ENCODE peak calls at places on chromosomes 3 and 15, in seven cellular contexts. One of them, this sample, is unnamed.

GRCh38 chr3:122661633-122662032 is 19.0 kb upstream of the PARP14 start:
- DNase-seq in HT-29: no peak
- DNase-seq in activated T-cell treated with anti-CD3 and anti-CD28 coated beads for 1 hour: no peak
- DNase-seq in GM23248: no peak
- DNase-seq in left colon: no peak
- DNase-seq in esophagus squamous epithelium: no peak
- DNase-seq in NCI-H524: no peak
- DNase-seq in this sample: no peak

GRCh38 chr3:30945291-30945690 is 50.8 kb upstream of the GADL1 start:
- DNase-seq in esophagus squamous epithelium: no peak
- DNase-seq in GM23248: peak
- DNase-seq in left colon: no peak
- DNase-seq in NCI-H524: no peak
- DNase-seq in activated T-cell treated with anti-CD3 and anti-CD28 coated beads for 1 hour: no peak
- DNase-seq in HT-29: no peak
- DNase-seq in this sample: no peak

GRCh38 chr3:34882764-34883163 is 756.6 kb upstream of the ARPP21 start:
- DNase-seq in esophagus squamous epithelium: no peak
- DNase-seq in HT-29: no peak
- DNase-seq in GM23248: no peak
- DNase-seq in left colon: no peak
- DNase-seq in activated T-cell treated with anti-CD3 and anti-CD28 coated beads for 1 hour: no peak
- DNase-seq in NCI-H524: peak
- DNase-seq in this sample: no peak

GRCh38 chr3:64144241-64144900 is 80.9 kb downstream of the PRICKLE2 start:
- DNase-seq in NCI-H524: peak
- DNase-seq in left colon: no peak
- DNase-seq in activated T-cell treated with anti-CD3 and anti-CD28 coated beads for 1 hour: no peak
- DNase-seq in esophagus squamous epithelium: no peak
- DNase-seq in GM23248: no peak
- DNase-seq in HT-29: no peak
- DNase-seq in this sample: no peak

GRCh38 chr3:80612366-80612765 is 844.6 kb upstream of the ROBO1 start:
- DNase-seq in left colon: no peak
- DNase-seq in activated T-cell treated with anti-CD3 and anti-CD28 coated beads for 1 hour: no peak
- DNase-seq in HT-29: no peak
- DNase-seq in esophagus squamous epithelium: no peak
- DNase-seq in GM23248: no peak
- DNase-seq in NCI-H524: no peak
- DNase-seq in this sample: no peak

GRCh38 chr15:80455051-80455648 is 51.0 kb downstream of the ARNT2 start:
- DNase-seq in HT-29: no peak
- DNase-seq in NCI-H524: no peak
- DNase-seq in left colon: no peak
- DNase-seq in esophagus squamous epithelium: no peak
- DNase-seq in activated T-cell treated with anti-CD3 and anti-CD28 coated beads for 1 hour: no peak
- DNase-seq in GM23248: peak
- DNase-seq in this sample: no peak

GRCh38 chr15:83380026-83380425 is 67.1 kb upstream of the SH3GL3 start:
- DNase-seq in esophagus squamous epithelium: no peak
- DNase-seq in NCI-H524: no peak
- DNase-seq in GM23248: peak
- DNase-seq in HT-29: no peak
- DNase-seq in left colon: no peak
- DNase-seq in activated T-cell treated with anti-CD3 and anti-CD28 coated beads for 1 hour: no peak
- DNase-seq in this sample: no peak

GRCh38 chr15:83503595-83504364 is 56.6 kb downstream of the SH3GL3 start:
- DNase-seq in NCI-H524: no peak
- DNase-seq in left colon: no peak
- DNase-seq in HT-29: no peak
- DNase-seq in esophagus squamous epithelium: no peak
- DNase-seq in GM23248: no peak
- DNase-seq in activated T-cell treated with anti-CD3 and anti-CD28 coated beads for 1 hour: no peak
- DNase-seq in this sample: no peak

GRCh38 chr15:49227602-49228001 is 57.6 kb downstream of the GALK2 start:
- DNase-seq in left colon: no peak
- DNase-seq in NCI-H524: no peak
- DNase-seq in esophagus squamous epithelium: no peak
- DNase-seq in HT-29: no peak
- DNase-seq in activated T-cell treated with anti-CD3 and anti-CD28 coated beads for 1 hour: no peak
- DNase-seq in GM23248: no peak
- DNase-seq in this sample: no peak

GRCh38 chr15:83092309-83092976 is 15.0 kb upstream of the TM6SF1 start:
- DNase-seq in HT-29: no peak
- DNase-seq in NCI-H524: no peak
- DNase-seq in esophagus squamous epithelium: peak
- DNase-seq in activated T-cell treated with anti-CD3 and anti-CD28 coated beads for 1 hour: no peak
- DNase-seq in left colon: peak
- DNase-seq in GM23248: peak
- DNase-seq in this sample: no peak

GRCh38 chr3:51622868-51623267 is 48.2 kb upstream of the TEX264 start:
- DNase-seq in activated T-cell treated with anti-CD3 and anti-CD28 coated beads for 1 hour: no peak
- DNase-seq in NCI-H524: peak
- DNase-seq in left colon: no peak
- DNase-seq in esophagus squamous epithelium: no peak
- DNase-seq in HT-29: no peak
- DNase-seq in GM23248: peak
- DNase-seq in this sample: no peak

GRCh38 chr15:92429378-92430066 is 35.8 kb downstream of the ST8SIA2 start:
- DNase-seq in left colon: no peak
- DNase-seq in esophagus squamous epithelium: no peak
- DNase-seq in activated T-cell treated with anti-CD3 and anti-CD28 coated beads for 1 hour: no peak
- DNase-seq in GM23248: peak
- DNase-seq in NCI-H524: peak
- DNase-seq in HT-29: peak
- DNase-seq in this sample: no peak

GRCh38 chr3:124529826-124530571 is 200.3 kb upstream of the UMPS start:
- DNase-seq in NCI-H524: no peak
- DNase-seq in esophagus squamous epithelium: no peak
- DNase-seq in HT-29: peak
- DNase-seq in left colon: no peak
- DNase-seq in activated T-cell treated with anti-CD3 and anti-CD28 coated beads for 1 hour: no peak
- DNase-seq in GM23248: peak
- DNase-seq in this sample: no peak

GRCh38 chr3:37753428-37753827 is 108.3 kb upstream of the CTDSPL start:
- DNase-seq in activated T-cell treated with anti-CD3 and anti-CD28 coated beads for 1 hour: no peak
- DNase-seq in esophagus squamous epithelium: no peak
- DNase-seq in left colon: no peak
- DNase-seq in GM23248: no peak
- DNase-seq in NCI-H524: peak
- DNase-seq in HT-29: no peak
- DNase-seq in this sample: no peak

GRCh38 chr15:25727867-25728600 is 135.1 kb downstream of the ATP10A start:
- DNase-seq in NCI-H524: no peak
- DNase-seq in left colon: no peak
- DNase-seq in esophagus squamous epithelium: no peak
- DNase-seq in GM23248: no peak
- DNase-seq in activated T-cell treated with anti-CD3 and anti-CD28 coated beads for 1 hour: no peak
- DNase-seq in HT-29: no peak
- DNase-seq in this sample: no peak

GRCh38 chr15:42728562-42728961 is 8.4 kb downstream of the CDAN1 start:
- DNase-seq in GM23248: no peak
- DNase-seq in HT-29: no peak
- DNase-seq in esophagus squamous epithelium: no peak
- DNase-seq in activated T-cell treated with anti-CD3 and anti-CD28 coated beads for 1 hour: no peak
- DNase-seq in left colon: no peak
- DNase-seq in NCI-H524: peak
- DNase-seq in this sample: no peak

GRCh38 chr3:23611737-23612295 is 193.9 kb upstream of the UBE2E1 start:
- DNase-seq in HT-29: no peak
- DNase-seq in GM23248: peak
- DNase-seq in left colon: peak
- DNase-seq in activated T-cell treated with anti-CD3 and anti-CD28 coated beads for 1 hour: no peak
- DNase-seq in esophagus squamous epithelium: no peak
- DNase-seq in NCI-H524: no peak
- DNase-seq in this sample: no peak

GRCh38 chr3:48663489-48664312 is 1.0 kb upstream of the CELSR3 start:
- DNase-seq in HT-29: peak
- DNase-seq in esophagus squamous epithelium: peak
- DNase-seq in NCI-H524: peak
- DNase-seq in GM23248: peak
- DNase-seq in left colon: peak
- DNase-seq in activated T-cell treated with anti-CD3 and anti-CD28 coated beads for 1 hour: peak
- DNase-seq in this sample: no peak

GRCh38 chr3:15659254-15659975 is 57.9 kb downstream of the BTD start:
- DNase-seq in NCI-H524: no peak
- DNase-seq in activated T-cell treated with anti-CD3 and anti-CD28 coated beads for 1 hour: no peak
- DNase-seq in left colon: no peak
- DNase-seq in GM23248: peak
- DNase-seq in HT-29: no peak
- DNase-seq in esophagus squamous epithelium: no peak
- DNase-seq in this sample: no peak

GRCh38 chr3:172698650-172699049 is 12.2 kb downstream of the NCEH1 start:
- DNase-seq in left colon: no peak
- DNase-seq in HT-29: no peak
- DNase-seq in esophagus squamous epithelium: no peak
- DNase-seq in GM23248: no peak
- DNase-seq in activated T-cell treated with anti-CD3 and anti-CD28 coated beads for 1 hour: no peak
- DNase-seq in NCI-H524: no peak
- DNase-seq in this sample: no peak

GRCh38 chr15:75203017-75203907 is 1.6 kb downstream of the C15orf39 start:
- DNase-seq in NCI-H524: peak
- DNase-seq in activated T-cell treated with anti-CD3 and anti-CD28 coated beads for 1 hour: no peak
- DNase-seq in esophagus squamous epithelium: no peak
- DNase-seq in GM23248: peak
- DNase-seq in left colon: peak
- DNase-seq in HT-29: no peak
- DNase-seq in this sample: no peak

GRCh38 chr3:94596141-94596540 is 533.3 kb downstream of the NSUN3 start:
- DNase-seq in NCI-H524: no peak
- DNase-seq in left colon: no peak
- DNase-seq in activated T-cell treated with anti-CD3 and anti-CD28 coated beads for 1 hour: no peak
- DNase-seq in GM23248: no peak
- DNase-seq in HT-29: no peak
- DNase-seq in esophagus squamous epithelium: no peak
- DNase-seq in this sample: no peak

GRCh38 chr3:72816843-72817485 is 31.3 kb downstream of the SHQ1 start:
- DNase-seq in HT-29: no peak
- DNase-seq in GM23248: no peak
- DNase-seq in NCI-H524: peak
- DNase-seq in esophagus squamous epithelium: no peak
- DNase-seq in left colon: no peak
- DNase-seq in activated T-cell treated with anti-CD3 and anti-CD28 coated beads for 1 hour: no peak
- DNase-seq in this sample: no peak

GRCh38 chr3:34837848-34838741 is 801.2 kb upstream of the ARPP21 start:
- DNase-seq in GM23248: no peak
- DNase-seq in activated T-cell treated with anti-CD3 and anti-CD28 coated beads for 1 hour: no peak
- DNase-seq in esophagus squamous epithelium: no peak
- DNase-seq in HT-29: no peak
- DNase-seq in left colon: no peak
- DNase-seq in NCI-H524: no peak
- DNase-seq in this sample: no peak

GRCh38 chr15:66815322-66815721 is 113.3 kb downstream of the SMAD6 start:
- DNase-seq in GM23248: peak
- DNase-seq in esophagus squamous epithelium: no peak
- DNase-seq in NCI-H524: no peak
- DNase-seq in activated T-cell treated with anti-CD3 and anti-CD28 coated beads for 1 hour: no peak
- DNase-seq in HT-29: no peak
- DNase-seq in left colon: no peak
- DNase-seq in this sample: no peak

GRCh38 chr3:196736670-196737374 is 2.8 kb upstream of the PAK2 start:
- DNase-seq in GM23248: no peak
- DNase-seq in left colon: no peak
- DNase-seq in activated T-cell treated with anti-CD3 and anti-CD28 coated beads for 1 hour: no peak
- DNase-seq in esophagus squamous epithelium: no peak
- DNase-seq in HT-29: no peak
- DNase-seq in NCI-H524: no peak
- DNase-seq in this sample: no peak